ENCODE peak calls at places on chromosomes 7 and 10, in nine cellular contexts. One of them, this sample, is unnamed. For H3K4me1, the result is how much of the 10 kb centered on the place peaks cover.

GRCh38 chr10:12391191-12391590 is 41.8 kb downstream of the CAMK1D start:
- DNase-seq in colonic mucosa: no peak
- DNase-seq in CD4-positive, alpha-beta memory T cell: no peak
- DNase-seq in neural progenitor cell: no peak
- DNase-seq in pancreas: no peak
- DNase-seq in heart right ventricle: no peak
- DNase-seq in effector memory CD4-positive, alpha-beta T cell: no peak
- DNase-seq in transverse colon: no peak
- DNase-seq in right atrium auricular region: no peak
- DNase-seq in this sample: no peak

GRCh38 chr10:29443745-29444523 is 155.1 kb downstream of the LYZL1 start:
- DNase-seq in colonic mucosa: no peak
- DNase-seq in CD4-positive, alpha-beta memory T cell: no peak
- DNase-seq in neural progenitor cell: no peak
- DNase-seq in pancreas: no peak
- DNase-seq in heart right ventricle: no peak
- DNase-seq in effector memory CD4-positive, alpha-beta T cell: no peak
- DNase-seq in transverse colon: no peak
- DNase-seq in right atrium auricular region: no peak
- DNase-seq in this sample: no peak

GRCh38 chr10:132339276-132339675 is 7.3 kb downstream of the LRRC27 start:
- DNase-seq in colonic mucosa: no peak
- DNase-seq in CD4-positive, alpha-beta memory T cell: no peak
- DNase-seq in neural progenitor cell: no peak
- DNase-seq in pancreas: no peak
- DNase-seq in heart right ventricle: no peak
- DNase-seq in effector memory CD4-positive, alpha-beta T cell: no peak
- DNase-seq in transverse colon: no peak
- DNase-seq in right atrium auricular region: no peak
- DNase-seq in this sample: no peak

GRCh38 chr10:30861976-30862375 is 169.7 kb downstream of the ZNF438 start:
- DNase-seq in colonic mucosa: no peak
- DNase-seq in CD4-positive, alpha-beta memory T cell: no peak
- DNase-seq in neural progenitor cell: no peak
- DNase-seq in pancreas: no peak
- DNase-seq in heart right ventricle: no peak
- DNase-seq in effector memory CD4-positive, alpha-beta T cell: no peak
- DNase-seq in transverse colon: no peak
- DNase-seq in right atrium auricular region: no peak
- DNase-seq in this sample: no peak

GRCh38 chr7:140696024-140696678 is 357 bp upstream of the NDUFB2 start:
- DNase-seq in colonic mucosa: peak
- DNase-seq in CD4-positive, alpha-beta memory T cell: peak
- DNase-seq in neural progenitor cell: peak
- DNase-seq in pancreas: peak
- DNase-seq in heart right ventricle: peak
- DNase-seq in effector memory CD4-positive, alpha-beta T cell: peak
- DNase-seq in transverse colon: peak
- DNase-seq in right atrium auricular region: peak
- DNase-seq in this sample: peak

GRCh38 chr10:92328999-92329398 is 38.0 kb downstream of the MARCHF5 start:
- DNase-seq in colonic mucosa: no peak
- DNase-seq in CD4-positive, alpha-beta memory T cell: no peak
- DNase-seq in neural progenitor cell: no peak
- DNase-seq in pancreas: no peak
- DNase-seq in heart right ventricle: no peak
- DNase-seq in effector memory CD4-positive, alpha-beta T cell: no peak
- DNase-seq in transverse colon: no peak
- DNase-seq in right atrium auricular region: no peak
- DNase-seq in this sample: no peak

GRCh38 chr7:102236592-102237287 is 49.9 kb upstream of the SH2B2 start:
- DNase-seq in colonic mucosa: peak
- DNase-seq in CD4-positive, alpha-beta memory T cell: peak
- DNase-seq in neural progenitor cell: peak
- DNase-seq in pancreas: peak
- DNase-seq in heart right ventricle: peak
- DNase-seq in effector memory CD4-positive, alpha-beta T cell: peak
- DNase-seq in transverse colon: peak
- DNase-seq in right atrium auricular region: peak
- DNase-seq in this sample: no peak

GRCh38 chr7:44740040-44740439 is 8.6 kb upstream of the ZMIZ2 start:
- DNase-seq in colonic mucosa: no peak
- DNase-seq in CD4-positive, alpha-beta memory T cell: no peak
- DNase-seq in neural progenitor cell: no peak
- DNase-seq in pancreas: no peak
- DNase-seq in heart right ventricle: no peak
- DNase-seq in effector memory CD4-positive, alpha-beta T cell: no peak
- DNase-seq in transverse colon: no peak
- DNase-seq in right atrium auricular region: no peak
- DNase-seq in this sample: no peak

GRCh38 chr10:103660364-103661197 is 167.1 kb downstream of the NEURL1 start:
- DNase-seq in colonic mucosa: no peak
- DNase-seq in CD4-positive, alpha-beta memory T cell: no peak
- DNase-seq in neural progenitor cell: no peak
- DNase-seq in pancreas: peak
- DNase-seq in heart right ventricle: no peak
- DNase-seq in effector memory CD4-positive, alpha-beta T cell: no peak
- DNase-seq in transverse colon: no peak
- DNase-seq in right atrium auricular region: no peak
- DNase-seq in this sample: no peak

GRCh38 chr7:30472081-30472770 is 6.4 kb downstream of the NOD1 start:
- DNase-seq in colonic mucosa: no peak
- DNase-seq in CD4-positive, alpha-beta memory T cell: no peak
- DNase-seq in neural progenitor cell: no peak
- DNase-seq in pancreas: no peak
- DNase-seq in heart right ventricle: no peak
- DNase-seq in effector memory CD4-positive, alpha-beta T cell: no peak
- DNase-seq in transverse colon: no peak
- DNase-seq in right atrium auricular region: peak
- DNase-seq in this sample: no peak

GRCh38 chr7:137947031-137947430 is 54.9 kb downstream of the CREB3L2 start:
- DNase-seq in colonic mucosa: no peak
- DNase-seq in CD4-positive, alpha-beta memory T cell: no peak
- DNase-seq in neural progenitor cell: no peak
- DNase-seq in pancreas: no peak
- DNase-seq in heart right ventricle: no peak
- DNase-seq in effector memory CD4-positive, alpha-beta T cell: no peak
- DNase-seq in transverse colon: no peak
- DNase-seq in right atrium auricular region: no peak
- DNase-seq in this sample: no peak

GRCh38 chr7:137949416-137950262 is 52.2 kb downstream of the CREB3L2 start:
- DNase-seq in colonic mucosa: no peak
- DNase-seq in CD4-positive, alpha-beta memory T cell: no peak
- DNase-seq in neural progenitor cell: no peak
- DNase-seq in pancreas: no peak
- DNase-seq in heart right ventricle: no peak
- DNase-seq in effector memory CD4-positive, alpha-beta T cell: no peak
- DNase-seq in transverse colon: no peak
- DNase-seq in right atrium auricular region: no peak
- DNase-seq in this sample: no peak

GRCh38 chr7:137948083-137948844 is 53.6 kb downstream of the CREB3L2 start:
- DNase-seq in colonic mucosa: no peak
- DNase-seq in CD4-positive, alpha-beta memory T cell: no peak
- DNase-seq in neural progenitor cell: no peak
- DNase-seq in pancreas: no peak
- DNase-seq in heart right ventricle: no peak
- DNase-seq in effector memory CD4-positive, alpha-beta T cell: no peak
- DNase-seq in transverse colon: no peak
- DNase-seq in right atrium auricular region: no peak
- DNase-seq in this sample: no peak

GRCh38 chr7:137950263-137950621 is 51.6 kb downstream of the CREB3L2 start:
- DNase-seq in colonic mucosa: no peak
- DNase-seq in CD4-positive, alpha-beta memory T cell: no peak
- DNase-seq in neural progenitor cell: no peak
- DNase-seq in pancreas: no peak
- DNase-seq in heart right ventricle: no peak
- DNase-seq in effector memory CD4-positive, alpha-beta T cell: no peak
- DNase-seq in transverse colon: no peak
- DNase-seq in right atrium auricular region: no peak
- DNase-seq in this sample: no peak

DNA sequence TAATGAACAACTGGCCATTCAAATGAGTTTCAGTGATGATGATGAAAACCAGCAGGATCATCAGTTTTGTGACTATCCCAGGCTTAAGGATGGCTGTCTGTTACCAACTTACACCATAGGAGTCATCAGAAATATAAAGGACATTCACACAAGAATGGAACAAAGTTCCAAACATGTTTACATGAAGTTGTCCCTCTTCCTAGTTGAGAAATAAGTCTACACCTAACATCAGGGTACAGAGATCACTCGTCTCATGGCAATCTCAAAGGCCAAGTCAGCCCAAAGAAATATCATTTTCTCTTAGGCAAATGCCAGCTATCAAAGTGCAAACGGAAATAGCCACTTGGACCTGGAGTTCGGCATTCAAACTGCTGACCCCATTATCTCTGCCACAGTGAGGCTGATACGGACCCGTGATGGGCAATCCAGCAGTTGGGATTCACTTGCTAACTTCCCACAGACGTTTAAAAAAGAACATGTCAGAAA is 53.0 kb downstream of the CREB3L2 start:
- DNase-seq in colonic mucosa: no peak
- DNase-seq in CD4-positive, alpha-beta memory T cell: no peak
- DNase-seq in neural progenitor cell: no peak
- DNase-seq in pancreas: no peak
- DNase-seq in heart right ventricle: no peak
- DNase-seq in effector memory CD4-positive, alpha-beta T cell: no peak
- DNase-seq in transverse colon: no peak
- DNase-seq in right atrium auricular region: no peak
- DNase-seq in this sample: no peak
- H3K27ac ChIP-seq in colonic mucosa: peak
- H3K27ac ChIP-seq in CD4-positive, alpha-beta memory T cell: no peak
- H3K27ac ChIP-seq in neural progenitor cell: no peak
- H3K27ac ChIP-seq in pancreas: peak
- H3K27ac ChIP-seq in heart right ventricle: no peak
- H3K27ac ChIP-seq in effector memory CD4-positive, alpha-beta T cell: no peak
- H3K27ac ChIP-seq in transverse colon: peak
- H3K27ac ChIP-seq in right atrium auricular region: peak
- H3K27ac ChIP-seq in this sample: no peak

GRCh38 chr7:8129323-8129659 is 132.7 kb downstream of the ICA1 start:
- DNase-seq in colonic mucosa: no peak
- DNase-seq in CD4-positive, alpha-beta memory T cell: peak
- DNase-seq in neural progenitor cell: no peak
- DNase-seq in pancreas: no peak
- DNase-seq in heart right ventricle: no peak
- DNase-seq in effector memory CD4-positive, alpha-beta T cell: no peak
- DNase-seq in transverse colon: no peak
- DNase-seq in right atrium auricular region: no peak
- DNase-seq in this sample: no peak

GRCh38 chr7:8128457-8129322 is 133.3 kb downstream of the ICA1 start:
- DNase-seq in colonic mucosa: no peak
- DNase-seq in CD4-positive, alpha-beta memory T cell: peak
- DNase-seq in neural progenitor cell: no peak
- DNase-seq in pancreas: no peak
- DNase-seq in heart right ventricle: no peak
- DNase-seq in effector memory CD4-positive, alpha-beta T cell: no peak
- DNase-seq in transverse colon: no peak
- DNase-seq in right atrium auricular region: no peak
- DNase-seq in this sample: no peak

GRCh38 chr7:8133188-8133848 is 128.6 kb downstream of the ICA1 start:
- DNase-seq in colonic mucosa: no peak
- DNase-seq in CD4-positive, alpha-beta memory T cell: no peak
- DNase-seq in neural progenitor cell: no peak
- DNase-seq in pancreas: no peak
- DNase-seq in heart right ventricle: no peak
- DNase-seq in effector memory CD4-positive, alpha-beta T cell: no peak
- DNase-seq in transverse colon: no peak
- DNase-seq in right atrium auricular region: no peak
- DNase-seq in this sample: no peak

GRCh38 chr7:8131694-8132605 is 130.0 kb downstream of the ICA1 start:
- DNase-seq in colonic mucosa: no peak
- DNase-seq in CD4-positive, alpha-beta memory T cell: peak
- DNase-seq in neural progenitor cell: no peak
- DNase-seq in pancreas: no peak
- DNase-seq in heart right ventricle: no peak
- DNase-seq in effector memory CD4-positive, alpha-beta T cell: peak
- DNase-seq in transverse colon: no peak
- DNase-seq in right atrium auricular region: no peak
- DNase-seq in this sample: no peak

DNA sequence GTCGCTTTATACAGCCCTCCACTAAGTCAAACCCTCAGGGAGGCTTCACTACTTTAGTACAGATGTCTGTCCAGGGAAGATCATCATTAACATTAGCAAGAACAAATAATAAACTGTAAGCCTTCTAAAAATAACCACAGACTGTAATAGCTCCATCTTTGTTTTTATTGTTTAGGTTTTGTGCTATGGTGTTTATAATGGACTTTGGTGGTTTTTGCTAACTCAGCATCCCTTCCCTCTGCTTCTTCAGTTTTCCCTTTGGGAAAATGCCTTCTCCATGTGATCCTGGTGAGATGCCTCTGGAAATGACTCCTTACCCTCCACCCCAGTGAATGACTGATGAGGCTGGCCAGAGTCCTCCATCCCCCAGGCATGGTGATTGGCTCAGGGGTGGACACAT is 131.3 kb downstream of the ICA1 start:
- DNase-seq in colonic mucosa: no peak
- DNase-seq in CD4-positive, alpha-beta memory T cell: no peak
- DNase-seq in neural progenitor cell: no peak
- DNase-seq in pancreas: no peak
- DNase-seq in heart right ventricle: no peak
- DNase-seq in effector memory CD4-positive, alpha-beta T cell: no peak
- DNase-seq in transverse colon: no peak
- DNase-seq in right atrium auricular region: no peak
- DNase-seq in this sample: no peak
- H3K4me1 ChIP-seq in colonic mucosa: under half
- H3K4me1 ChIP-seq in CD4-positive, alpha-beta memory T cell: half or more
- H3K4me1 ChIP-seq in neural progenitor cell: under half
- H3K4me1 ChIP-seq in pancreas: under half
- H3K4me1 ChIP-seq in heart right ventricle: under half
- H3K4me1 ChIP-seq in effector memory CD4-positive, alpha-beta T cell: half or more
- H3K4me1 ChIP-seq in transverse colon: under half
- H3K4me1 ChIP-seq in right atrium auricular region: under half
- H3K4me1 ChIP-seq in this sample: under half

DNA sequence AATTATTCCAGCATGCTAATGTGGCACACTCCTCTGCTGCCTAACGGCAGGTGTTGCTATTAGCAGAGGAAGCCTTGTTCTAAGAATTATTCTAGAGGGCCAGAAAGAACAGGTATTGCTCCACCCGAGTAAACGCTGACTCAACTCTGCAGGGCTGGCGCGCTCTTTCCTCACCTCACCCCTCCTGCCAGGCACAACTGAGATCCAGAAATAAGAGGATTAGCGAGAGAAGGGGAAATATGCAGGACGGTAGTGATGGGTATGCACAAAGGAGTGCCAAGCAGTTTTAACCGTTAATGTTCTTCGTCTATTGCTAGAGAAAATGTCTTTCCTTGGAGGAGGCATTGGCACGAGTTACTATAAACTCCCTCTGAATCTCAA is 382 bp upstream of the SCIN start:
- DNase-seq in colonic mucosa: peak
- DNase-seq in CD4-positive, alpha-beta memory T cell: no peak
- DNase-seq in neural progenitor cell: peak
- DNase-seq in pancreas: no peak
- DNase-seq in heart right ventricle: no peak
- DNase-seq in effector memory CD4-positive, alpha-beta T cell: no peak
- DNase-seq in transverse colon: peak
- DNase-seq in right atrium auricular region: no peak
- DNase-seq in this sample: no peak
- H3K27ac ChIP-seq in colonic mucosa: peak
- H3K27ac ChIP-seq in CD4-positive, alpha-beta memory T cell: no peak
- H3K27ac ChIP-seq in neural progenitor cell: no peak
- H3K27ac ChIP-seq in pancreas: no peak
- H3K27ac ChIP-seq in heart right ventricle: no peak
- H3K27ac ChIP-seq in effector memory CD4-positive, alpha-beta T cell: no peak
- H3K27ac ChIP-seq in transverse colon: peak
- H3K27ac ChIP-seq in right atrium auricular region: no peak
- H3K27ac ChIP-seq in this sample: no peak

GRCh38 chr10:17005621-17006566 is 123.7 kb downstream of the CUBN start:
- DNase-seq in colonic mucosa: no peak
- DNase-seq in CD4-positive, alpha-beta memory T cell: no peak
- DNase-seq in neural progenitor cell: no peak
- DNase-seq in pancreas: no peak
- DNase-seq in heart right ventricle: no peak
- DNase-seq in effector memory CD4-positive, alpha-beta T cell: no peak
- DNase-seq in transverse colon: no peak
- DNase-seq in right atrium auricular region: no peak
- DNase-seq in this sample: no peak
- H3K4me1 ChIP-seq in colonic mucosa: under half
- H3K4me1 ChIP-seq in CD4-positive, alpha-beta memory T cell: under half
- H3K4me1 ChIP-seq in neural progenitor cell: under half
- H3K4me1 ChIP-seq in pancreas: under half
- H3K4me1 ChIP-seq in heart right ventricle: under half
- H3K4me1 ChIP-seq in effector memory CD4-positive, alpha-beta T cell: under half
- H3K4me1 ChIP-seq in transverse colon: under half
- H3K4me1 ChIP-seq in right atrium auricular region: under half
- H3K4me1 ChIP-seq in this sample: half or more